ENCODE peak calls at places on chromosomes 4 and X, in six cellular contexts. Y is H9, H is mesenchymal stem cell, I is H1, S is IMR-90, V is mesendoderm. R is an unnamed sample.

GRCh38 chr4:78776031-78776728 is at the start of gene BMP2K:
- DNase-seq in V (peak; percentile 92), H (peak; percentile 78), S (peak; percentile 66), I (peak; percentile 39), Y (peak; percentile 89), R (peak; percentile 77)

GRCh38 chr4:182917182-182918043 is at the start of gene DCTD:
- DNase-seq in S (peak; percentile 65), I (no peak), V (peak; percentile 81), H (peak; percentile 73), Y (peak; percentile 80), R (peak; percentile 67)

GRCh38 chr4:65825121-65825520 is 154.8 kb upstream of the EPHA5 start:
- DNase-seq in H (peak; percentile 44), S (peak; percentile 0), Y (no peak), V (no peak), I (no peak), R (no peak)

GRCh38 chr4:161247831-161248230 is 916.0 kb downstream of the FSTL5 start:
- DNase-seq in S (no peak), H (peak; percentile 5), Y (no peak), V (no peak), I (no peak), R (no peak)

GRCh38 chr4:13543648-13544555 is at the start of gene NKX3-2:
- DNase-seq in Y (no peak), V (no peak), S (peak; percentile 20), I (no peak), H (peak; percentile 59), R (no peak)

GRCh38 chr4:158459085-158459820 is 62.4 kb upstream of the RXFP1 start:
- DNase-seq in H (no peak), S (no peak), Y (peak; percentile 36), I (no peak), V (peak; percentile 18), R (no peak)

GRCh38 chr4:155220025-155220424 is 11.6 kb downstream of the NPY2R start:
- DNase-seq in I (no peak), H (no peak), Y (no peak), V (peak; percentile 0), S (no peak), R (no peak)

GRCh38 chr4:188429965-188430364 is 290.7 kb downstream of the TRIML1 start:
- DNase-seq in S (no peak), H (no peak), I (no peak), Y (no peak), V (no peak), R (no peak)

GRCh38 chr4:149441338-149441737 is 374.3 kb downstream of the IQCM start:
- DNase-seq in H (peak; percentile 20), V (no peak), I (no peak), Y (no peak), S (peak; percentile 16), R (no peak)

GRCh38 chr4:173227753-173228152 is 59.1 kb downstream of the GALNT7 start:
- DNase-seq in V (no peak), Y (no peak), I (no peak), S (no peak), H (no peak), R (no peak)

GRCh38 chrX:137051978-137052640 is 18.3 kb upstream of the GPR101 start:
- DNase-seq in I (no peak), Y (peak; percentile 75), S (peak; percentile 17), H (peak; percentile 33), V (peak; percentile 61), R (peak; percentile 57)

GRCh38 chr4:39319678-39320077 is 46.5 kb downstream of the RFC1 start:
- DNase-seq in S (peak; percentile 90), Y (no peak), I (no peak), V (no peak), H (peak; percentile 70), R (peak; percentile 15)

GRCh38 chr4:7289619-7290018 is 97.3 kb downstream of the SORCS2 start:
- DNase-seq in Y (no peak), H (no peak), I (no peak), S (no peak), V (no peak), R (no peak)

GRCh38 chr4:41303372-41304118 is 46.8 kb downstream of the UCHL1 start:
- DNase-seq in V (no peak), Y (no peak), H (no peak), I (no peak), S (no peak), R (no peak)

GRCh38 chrX:149032449-149032848 is 472.7 kb downstream of the IDS start:
- DNase-seq in H (no peak), V (no peak), S (no peak), Y (no peak), I (no peak), R (no peak)

GRCh38 chr4:67437974-67438713 is 107.2 kb downstream of the CENPC start:
- DNase-seq in I (no peak), H (peak; percentile 88), V (no peak), S (peak; percentile 85), Y (no peak), R (peak; percentile 7)

GRCh38 chrX:34642849-34643248 is 14.2 kb downstream of the TMEM47 start:
- DNase-seq in I (no peak), S (no peak), Y (no peak), V (no peak), H (no peak), R (no peak)

GRCh38 chrX:24498181-24498580 is 33.1 kb downstream of the PDK3 start:
- DNase-seq in V (peak; percentile 11), S (no peak), I (no peak), Y (no peak), H (no peak), R (peak; percentile 26)

GRCh38 chr4:1199556-1200331 is 27.4 kb upstream of the SPON2 start:
- DNase-seq in V (no peak), I (no peak), Y (peak; percentile 24), S (no peak), H (no peak), R (no peak)

GRCh38 chrX:24577091-24577490 is 70.1 kb downstream of the PCYT1B start:
- DNase-seq in V (no peak), H (no peak), S (no peak), Y (no peak), I (no peak), R (no peak)

GRCh38 chr4:52982246-52982950 is 120.3 kb downstream of the RASL11B start:
- DNase-seq in I (no peak), V (peak; percentile 66), H (peak; percentile 72), Y (no peak), S (peak; percentile 73), R (peak; percentile 73)

GRCh38 chr4:153252122-153252521 is 47.9 kb downstream of the TRIM2 start:
- DNase-seq in H (no peak), S (no peak), I (no peak), Y (no peak), V (no peak), R (no peak)

GRCh38 chr4:57113870-57114269 is 3.7 kb upstream of the IGFBP7 start:
- DNase-seq in H (no peak), S (no peak), I (no peak), Y (no peak), V (no peak), R (no peak)

GRCh38 chr4:57109847-57110634 is at the start of gene IGFBP7:
- DNase-seq in I (no peak), V (no peak), S (no peak), H (peak; percentile 57), Y (no peak), R (no peak)

GRCh38 chr4:57110635-57111546 is 706 bp upstream of the IGFBP7 start:
- DNase-seq in I (no peak), V (peak; percentile 76), Y (peak; percentile 67), H (peak; percentile 88), S (peak; percentile 68), R (peak; percentile 38)

GRCh38 chr4:57104706-57105560 is 5.3 kb downstream of the IGFBP7 start:
- DNase-seq in S (peak; percentile 30), I (no peak), Y (no peak), H (peak; percentile 79), V (no peak), R (peak; percentile 63)

DNA sequence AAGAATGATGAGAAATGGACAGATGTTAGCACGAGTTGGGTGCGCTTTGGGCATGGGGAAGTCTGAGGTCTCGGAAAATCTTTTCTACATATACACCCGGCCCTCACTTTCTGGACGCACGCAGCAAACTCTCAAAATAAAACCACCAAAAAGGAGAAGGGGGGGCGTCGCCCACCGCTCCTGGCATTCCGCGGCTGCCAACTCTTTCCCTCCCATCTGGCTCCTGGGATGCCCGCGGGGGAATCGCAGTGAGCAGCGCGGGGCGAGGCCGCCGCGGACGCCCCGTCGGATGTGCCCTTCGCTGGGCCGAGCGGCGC is 697 bp downstream of the IGFBP7 start:
- DNase-seq in I (no peak), Y (no peak), H (peak; percentile 40), V (no peak), S (no peak), R (no peak)
- H2AK5ac ChIP-seq in I (no peak overlapping the region), Y (no peak overlapping the region), H (no peak overlapping the region), V (no peak overlapping the region), S (peak overlapping the region; percentile 73), R (peak overlapping the region; percentile 49)

GRCh38 chrX:18701621-18702361 is 5.7 kb upstream of the PPEF1 start:
- DNase-seq in I (no peak), H (peak; percentile 32), S (peak; percentile 9), Y (no peak), V (no peak), R (no peak)
- H2AK5ac ChIP-seq in I (no peak overlapping the region), H (no peak overlapping the region), S (no peak overlapping the region), Y (no peak overlapping the region), V (no peak overlapping the region), R (no peak overlapping the region)

DNA sequence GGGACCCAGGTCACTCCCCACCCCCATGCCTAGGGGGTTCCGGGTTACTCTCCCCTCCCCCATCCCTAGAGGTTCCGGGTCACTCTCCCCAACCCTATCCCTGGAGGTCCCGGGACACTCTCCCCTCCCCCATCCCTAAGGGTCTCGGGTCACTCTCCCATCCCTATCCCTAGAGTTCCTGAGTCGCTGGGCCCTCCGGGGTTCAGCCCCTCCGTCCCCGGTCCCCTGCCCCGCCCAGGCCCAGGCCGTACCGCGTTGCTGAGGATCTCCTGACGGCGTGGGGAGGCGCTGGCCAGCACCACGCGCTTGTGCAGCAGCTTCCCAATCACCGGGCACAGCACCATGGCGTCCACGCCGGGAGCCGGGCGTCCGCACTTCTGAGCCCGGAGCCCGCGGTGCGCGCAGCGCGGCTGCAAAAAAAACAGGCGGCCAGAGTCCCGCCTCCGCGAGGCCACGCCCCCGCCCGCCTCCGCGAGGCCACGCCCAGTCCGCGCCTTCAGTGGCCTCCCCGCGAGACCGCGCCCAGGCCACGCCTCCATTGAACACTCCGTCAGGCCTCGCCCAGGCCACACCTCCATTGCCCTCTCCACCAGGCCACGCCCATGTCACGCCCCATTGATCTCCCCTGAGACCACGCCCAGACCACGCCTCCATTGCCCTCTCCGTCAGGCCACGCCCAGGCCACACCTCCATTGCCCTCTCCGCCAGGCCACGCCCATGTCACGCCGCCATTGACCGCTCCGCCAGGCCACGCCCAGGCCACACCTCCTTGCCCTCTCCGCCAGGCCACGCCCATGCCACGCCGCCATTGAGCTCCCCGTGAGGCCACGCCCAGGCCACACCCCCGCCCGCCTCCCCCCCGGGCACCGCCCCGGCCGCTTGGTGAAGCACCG is at the start of gene ASMTL:
- DNase-seq in S (peak; percentile 99), I (peak; percentile 100), V (peak; percentile 98), Y (peak; percentile 99), H (peak; percentile 97), R (peak; percentile 98)
- H2AK5ac ChIP-seq in S (no peak within 1 kb of the TSS), I (no peak within 1 kb of the TSS), V (no peak within 1 kb of the TSS), Y (no peak within 1 kb of the TSS), H (no peak within 1 kb of the TSS), R (no peak within 1 kb of the TSS)

DNA sequence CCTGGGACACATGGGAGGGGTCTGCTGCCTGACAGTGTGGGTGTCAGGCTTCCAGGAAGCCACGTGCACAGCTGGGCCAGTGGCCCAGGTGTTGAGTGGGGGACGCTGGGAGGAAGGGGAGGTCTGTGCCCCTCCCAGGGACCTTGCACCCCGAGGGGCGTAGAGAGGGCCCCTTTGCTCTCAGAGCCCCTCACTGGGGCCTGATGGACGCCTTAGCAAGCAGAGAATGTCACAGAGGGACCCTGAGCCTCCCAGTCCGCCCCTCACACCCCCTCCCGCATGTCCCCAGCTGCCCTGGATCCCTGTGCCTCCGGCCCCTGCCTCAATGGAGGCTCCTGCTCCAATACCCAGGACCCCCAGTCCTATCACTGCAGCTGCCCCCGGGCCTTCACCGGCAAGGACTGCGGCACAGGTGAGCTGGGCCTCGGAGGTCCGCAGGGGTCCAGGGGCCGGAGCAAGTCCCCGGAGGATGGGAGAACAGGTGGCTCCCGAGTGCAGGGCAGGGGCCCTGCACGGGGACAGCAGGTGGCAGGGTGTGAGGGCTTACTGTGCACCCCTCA is 2.1 kb downstream of the HGFAC start:
- DNase-seq in S (no peak), V (no peak), I (no peak), H (no peak), Y (no peak), R (no peak)
- H2AK5ac ChIP-seq in S (peak overlapping the region; percentile 64), V (no peak overlapping the region), I (no peak overlapping the region), H (no peak overlapping the region), Y (no peak overlapping the region), R (no peak overlapping the region)